ENCODE peak calls at places on chromosomes 2 and 18, in four cellular contexts. B is HepG2, D is SK-N-SH, Y is H1. F is an unnamed sample.

GRCh38 chr2:203453858-203454451 is 81.1 kb downstream of the RAPH1 start:
- DNase-seq in B (peak), D (peak), Y (no peak), F (peak)

GRCh38 chr2:15348028-15348427 is 213.1 kb downstream of the NBAS start:
- DNase-seq in B (no peak), D (no peak), Y (no peak), F (no peak)

GRCh38 chr2:9653485-9654271 is 22.9 kb upstream of the YWHAQ start:
- DNase-seq in B (no peak), D (no peak), Y (no peak), F (no peak)

GRCh38 chr18:3012306-3012919 is 531 bp downstream of the LPIN2 start:
- DNase-seq in B (no peak), D (peak), Y (no peak), F (peak)

GRCh38 chr2:27809761-27810241 is 38.3 kb downstream of the MRPL33 start:
- DNase-seq in B (no peak), D (no peak), Y (no peak), F (peak)

GRCh38 chr2:12009323-12009905 is 263.0 kb downstream of the LPIN1 start:
- DNase-seq in B (no peak), D (no peak), Y (no peak), F (no peak)

GRCh38 chr2:153106802-153107477 is 371.6 kb downstream of the RPRM start:
- DNase-seq in B (no peak), D (no peak), Y (no peak), F (no peak)

GRCh38 chr2:46036929-46037328 is 260.3 kb upstream of the EPAS1 start:
- DNase-seq in B (no peak), D (no peak), Y (no peak), F (no peak)

GRCh38 chr18:77111449-77112160 is 21.0 kb downstream of the MBP start:
- DNase-seq in B (no peak), D (no peak), Y (no peak), F (peak)

GRCh38 chr18:6606411-6607085 is 123.0 kb upstream of the ARHGAP28 start:
- DNase-seq in B (no peak), D (no peak), Y (no peak), F (no peak)

GRCh38 chr18:49601211-49601610 is 39.4 kb downstream of the LIPG start:
- DNase-seq in B (no peak), D (no peak), Y (no peak), F (no peak)

GRCh38 chr2:36993841-36994620 is 27.7 kb upstream of the STRN start:
- DNase-seq in B (no peak), D (no peak), Y (no peak), F (no peak)

GRCh38 chr2:199612509-199613130 is 154.9 kb upstream of the SATB2 start:
- DNase-seq in B (no peak), D (no peak), Y (no peak), F (no peak)

GRCh38 chr18:58592223-58593214 is 36.4 kb downstream of the ALPK2 start:
- DNase-seq in B (no peak), D (no peak), Y (no peak), F (no peak)

GRCh38 chr2:110770696-110771425 is 38.5 kb downstream of the ACOXL start:
- DNase-seq in B (no peak), D (peak), Y (no peak), F (no peak)

GRCh38 chr2:230660294-230661060 is 52.2 kb upstream of the CAB39 start:
- DNase-seq in B (peak), D (no peak), Y (no peak), F (peak)
- TF ChIP-seq GABPA in B (no peak), D (no peak), Y (no peak), F (no peak)

GRCh38 chr18:48541026-48541746 is 2.4 kb downstream of the CTIF start:
- DNase-seq in B (no peak), D (peak), Y (no peak), F (peak)
- TF ChIP-seq GABPA in B (no peak), D (no peak), Y (no peak), F (no peak)

GRCh38 chr2:133262888-133263287 is 305.4 kb downstream of the NCKAP5 start:
- DNase-seq in B (no peak), D (no peak), Y (no peak), F (no peak)
- TF ChIP-seq GABPA in B (no peak), D (no peak), Y (no peak), F (no peak)

DNA sequence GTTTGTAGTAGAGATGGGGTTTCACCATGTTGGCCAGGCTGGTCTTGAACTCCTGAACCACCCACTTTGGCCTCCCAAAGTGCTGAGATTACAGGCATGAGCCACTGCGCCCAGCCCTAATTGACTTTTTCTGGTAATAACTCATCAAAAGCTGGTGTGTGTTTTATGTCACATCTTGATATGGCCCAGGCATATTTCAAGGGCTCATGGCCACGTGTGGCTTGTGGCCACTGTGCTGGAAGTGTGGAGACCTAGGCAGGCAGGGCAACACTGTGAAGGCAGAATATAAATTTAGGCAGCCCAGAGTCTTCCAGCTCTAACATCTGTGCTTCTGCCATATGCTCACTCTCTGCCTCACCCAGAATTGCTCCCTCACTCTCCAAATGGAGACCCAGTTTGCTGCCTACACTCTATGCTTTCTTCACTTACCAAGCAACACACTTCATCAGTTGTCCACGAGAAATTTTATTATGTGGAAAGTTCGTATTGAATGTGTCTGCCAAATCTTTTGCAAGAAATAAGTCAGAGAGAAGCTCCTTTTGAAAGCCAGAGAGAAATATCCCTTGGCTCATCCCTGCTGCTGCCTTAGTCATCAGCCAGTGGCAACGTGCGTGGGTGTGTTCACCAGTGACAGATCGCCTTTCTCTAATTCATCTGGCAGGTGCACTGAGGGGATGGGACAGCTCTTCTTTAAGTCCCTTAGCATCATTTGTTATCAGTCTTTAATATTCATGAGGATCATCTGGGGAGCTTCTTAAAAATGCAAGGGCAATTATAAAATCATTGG is 129.4 kb upstream of the CXCR4 start:
- DNase-seq in B (no peak), D (no peak), Y (no peak), F (no peak)
- TF ChIP-seq GABPA in B (no peak), D (no peak), Y (no peak), F (no peak)

DNA sequence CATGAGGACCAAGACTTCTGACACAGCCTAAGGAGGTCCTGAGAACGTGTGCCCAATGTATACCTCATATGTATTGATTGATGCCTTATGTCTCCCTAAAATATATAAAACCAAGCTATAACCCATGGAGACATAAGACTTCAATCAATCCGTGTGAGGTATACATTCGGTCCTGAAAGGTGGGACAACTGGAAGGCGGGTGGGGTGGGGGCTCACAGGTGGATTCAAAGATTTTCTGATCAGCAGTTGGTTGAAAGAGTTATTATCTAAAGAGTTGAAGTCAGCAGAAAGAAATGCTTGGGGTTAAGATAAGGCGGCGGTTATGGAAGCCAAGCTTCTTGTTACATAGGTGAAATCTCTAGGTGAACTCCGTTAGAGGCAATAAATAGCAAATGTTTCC is 25.7 kb upstream of the SH3RF3 start:
- DNase-seq in B (no peak), D (no peak), Y (no peak), F (no peak)
- TF ChIP-seq GABPA in B (no peak), D (no peak), Y (no peak), F (no peak)

F was measured in HL-60.